ENCODE peak calls at places on chromosomes 12 and 14, in nine cellular contexts. One of them, this sample, is unnamed.

GRCh38 chr14:24789277-24789832 is 155.4 kb upstream of the GZMB start:
- DNase-seq in Peyer's patch: no peak
- DNase-seq in breast epithelium: no peak
- DNase-seq in GM12878: no peak
- DNase-seq in transverse colon: no peak
- DNase-seq in IMR-90: no peak
- DNase-seq in ovary: no peak
- DNase-seq in prostate gland: no peak
- DNase-seq in A549: no peak
- DNase-seq in this sample: no peak

GRCh38 chr12:66388512-66388911 is 86.2 kb downstream of the HELB start:
- DNase-seq in IMR-90: no peak
- DNase-seq in Peyer's patch: no peak
- DNase-seq in GM12878: no peak
- DNase-seq in ovary: no peak
- DNase-seq in prostate gland: no peak
- DNase-seq in breast epithelium: no peak
- DNase-seq in transverse colon: no peak
- DNase-seq in A549: no peak
- DNase-seq in this sample: no peak

GRCh38 chr14:30283822-30284446 is 275.0 kb upstream of the G2E3 start:
- DNase-seq in GM12878: no peak
- DNase-seq in transverse colon: no peak
- DNase-seq in breast epithelium: no peak
- DNase-seq in ovary: no peak
- DNase-seq in prostate gland: no peak
- DNase-seq in IMR-90: peak; percentile 53
- DNase-seq in A549: peak; percentile 17
- DNase-seq in Peyer's patch: no peak
- DNase-seq in this sample: no peak

GRCh38 chr12:26786491-26787124 is 46.4 kb downstream of the ITPR2 start:
- DNase-seq in A549: no peak
- DNase-seq in GM12878: no peak
- DNase-seq in breast epithelium: no peak
- DNase-seq in prostate gland: no peak
- DNase-seq in ovary: no peak
- DNase-seq in Peyer's patch: no peak
- DNase-seq in IMR-90: peak; percentile 11
- DNase-seq in transverse colon: no peak
- DNase-seq in this sample: no peak

GRCh38 chr14:100780646-100781355 is 45.1 kb upstream of the MEG3 start:
- DNase-seq in breast epithelium: no peak
- DNase-seq in ovary: peak; percentile 9
- DNase-seq in transverse colon: peak; percentile 2
- DNase-seq in A549: no peak
- DNase-seq in Peyer's patch: no peak
- DNase-seq in IMR-90: no peak
- DNase-seq in prostate gland: no peak
- DNase-seq in GM12878: no peak
- DNase-seq in this sample: no peak

GRCh38 chr12:122862872-122863701 is 27.8 kb downstream of the HIP1R start:
- DNase-seq in transverse colon: peak; percentile 90
- DNase-seq in prostate gland: peak; percentile 90
- DNase-seq in breast epithelium: peak; percentile 94
- DNase-seq in IMR-90: no peak
- DNase-seq in ovary: no peak
- DNase-seq in Peyer's patch: peak; percentile 89
- DNase-seq in A549: no peak
- DNase-seq in GM12878: no peak
- DNase-seq in this sample: no peak

GRCh38 chr12:113359939-113360748 is 1.8 kb downstream of the PLBD2 start:
- DNase-seq in A549: no peak
- DNase-seq in prostate gland: no peak
- DNase-seq in IMR-90: no peak
- DNase-seq in breast epithelium: no peak
- DNase-seq in ovary: peak; percentile 34
- DNase-seq in transverse colon: no peak
- DNase-seq in GM12878: no peak
- DNase-seq in Peyer's patch: no peak
- DNase-seq in this sample: no peak

GRCh38 chr14:61695695-61696527 is 598 bp downstream of the HIF1A start:
- DNase-seq in ovary: peak; percentile 50
- DNase-seq in prostate gland: peak; percentile 42
- DNase-seq in breast epithelium: peak; percentile 27
- DNase-seq in transverse colon: peak; percentile 58
- DNase-seq in Peyer's patch: peak; percentile 75
- DNase-seq in A549: peak; percentile 45
- DNase-seq in GM12878: no peak
- DNase-seq in IMR-90: peak; percentile 47
- DNase-seq in this sample: peak; percentile 23

GRCh38 chr12:102955926-102956737 is 1.3 kb upstream of the ASCL1 start:
- DNase-seq in GM12878: no peak
- DNase-seq in IMR-90: no peak
- DNase-seq in transverse colon: no peak
- DNase-seq in A549: no peak
- DNase-seq in breast epithelium: no peak
- DNase-seq in ovary: no peak
- DNase-seq in prostate gland: no peak
- DNase-seq in Peyer's patch: no peak
- DNase-seq in this sample: no peak

GRCh38 chr14:74548881-74549280 is 55.3 kb downstream of the ISCA2 start:
- DNase-seq in ovary: no peak
- DNase-seq in prostate gland: no peak
- DNase-seq in breast epithelium: no peak
- DNase-seq in transverse colon: no peak
- DNase-seq in GM12878: no peak
- DNase-seq in IMR-90: peak; percentile 38
- DNase-seq in A549: no peak
- DNase-seq in Peyer's patch: no peak
- DNase-seq in this sample: peak; percentile 94

GRCh38 chr12:114305446-114305845 is 100.5 kb downstream of the TBX5 start:
- DNase-seq in prostate gland: no peak
- DNase-seq in IMR-90: no peak
- DNase-seq in breast epithelium: no peak
- DNase-seq in GM12878: no peak
- DNase-seq in ovary: no peak
- DNase-seq in transverse colon: no peak
- DNase-seq in Peyer's patch: no peak
- DNase-seq in A549: no peak
- DNase-seq in this sample: no peak

GRCh38 chr14:65098586-65098985 is 3.7 kb downstream of the MAX start:
- DNase-seq in breast epithelium: no peak
- DNase-seq in GM12878: peak; percentile 37
- DNase-seq in IMR-90: peak; percentile 46
- DNase-seq in ovary: no peak
- DNase-seq in Peyer's patch: no peak
- DNase-seq in A549: no peak
- DNase-seq in prostate gland: no peak
- DNase-seq in transverse colon: no peak
- DNase-seq in this sample: no peak

GRCh38 chr14:90375934-90376333 is 20.9 kb upstream of the CALM1 start:
- DNase-seq in GM12878: no peak
- DNase-seq in A549: no peak
- DNase-seq in prostate gland: no peak
- DNase-seq in IMR-90: no peak
- DNase-seq in Peyer's patch: no peak
- DNase-seq in breast epithelium: no peak
- DNase-seq in transverse colon: no peak
- DNase-seq in ovary: no peak
- DNase-seq in this sample: no peak

GRCh38 chr14:70514168-70515069 is 20.4 kb downstream of the ADAM20 start:
- DNase-seq in GM12878: no peak
- DNase-seq in breast epithelium: no peak
- DNase-seq in Peyer's patch: no peak
- DNase-seq in ovary: no peak
- DNase-seq in IMR-90: no peak
- DNase-seq in transverse colon: no peak
- DNase-seq in prostate gland: no peak
- DNase-seq in A549: no peak
- DNase-seq in this sample: no peak

GRCh38 chr14:22739423-22739822 is 27.1 kb upstream of the OXA1L start:
- DNase-seq in A549: no peak
- DNase-seq in prostate gland: no peak
- DNase-seq in breast epithelium: no peak
- DNase-seq in ovary: no peak
- DNase-seq in GM12878: no peak
- DNase-seq in Peyer's patch: no peak
- DNase-seq in transverse colon: no peak
- DNase-seq in IMR-90: no peak
- DNase-seq in this sample: no peak

GRCh38 chr12:4031703-4032291 is 158.6 kb upstream of the PARP11 start:
- DNase-seq in ovary: peak; percentile 17
- DNase-seq in transverse colon: peak; percentile 29
- DNase-seq in IMR-90: peak; percentile 20
- DNase-seq in GM12878: no peak
- DNase-seq in Peyer's patch: no peak
- DNase-seq in breast epithelium: peak; percentile 22
- DNase-seq in A549: peak; percentile 15
- DNase-seq in prostate gland: peak; percentile 8
- DNase-seq in this sample: peak; percentile 18
- H3K27ac ChIP-seq in ovary: no peak overlapping the region
- H3K27ac ChIP-seq in transverse colon: peak overlapping the region; percentile 88
- H3K27ac ChIP-seq in IMR-90: peak overlapping the region; percentile 50
- H3K27ac ChIP-seq in GM12878: no peak overlapping the region
- H3K27ac ChIP-seq in Peyer's patch: peak overlapping the region; percentile 27
- H3K27ac ChIP-seq in breast epithelium: peak overlapping the region; percentile 84
- H3K27ac ChIP-seq in A549: peak overlapping the region; percentile 93
- H3K27ac ChIP-seq in prostate gland: peak overlapping the region; percentile 57
- H3K27ac ChIP-seq in this sample: no peak overlapping the region

GRCh38 chr12:132130690-132131089 is 13.4 kb downstream of the DDX51 start:
- DNase-seq in Peyer's patch: no peak
- DNase-seq in A549: no peak
- DNase-seq in breast epithelium: no peak
- DNase-seq in GM12878: no peak
- DNase-seq in ovary: no peak
- DNase-seq in prostate gland: no peak
- DNase-seq in transverse colon: no peak
- DNase-seq in IMR-90: no peak
- DNase-seq in this sample: no peak

GRCh38 chr12:132131952-132132351 is 12.2 kb downstream of the DDX51 start:
- DNase-seq in Peyer's patch: no peak
- DNase-seq in breast epithelium: no peak
- DNase-seq in GM12878: no peak
- DNase-seq in IMR-90: no peak
- DNase-seq in ovary: no peak
- DNase-seq in transverse colon: no peak
- DNase-seq in A549: no peak
- DNase-seq in prostate gland: no peak
- DNase-seq in this sample: no peak

GRCh38 chr12:132133952-132134652 is 10.0 kb downstream of the DDX51 start:
- DNase-seq in ovary: no peak
- DNase-seq in transverse colon: no peak
- DNase-seq in GM12878: no peak
- DNase-seq in prostate gland: no peak
- DNase-seq in breast epithelium: no peak
- DNase-seq in A549: no peak
- DNase-seq in Peyer's patch: no peak
- DNase-seq in IMR-90: no peak
- DNase-seq in this sample: no peak

GRCh38 chr12:132131229-132131628 is 12.9 kb downstream of the DDX51 start:
- DNase-seq in breast epithelium: no peak
- DNase-seq in A549: no peak
- DNase-seq in transverse colon: no peak
- DNase-seq in IMR-90: no peak
- DNase-seq in GM12878: no peak
- DNase-seq in ovary: no peak
- DNase-seq in prostate gland: no peak
- DNase-seq in Peyer's patch: no peak
- DNase-seq in this sample: no peak

GRCh38 chr12:132132609-132133430 is 11.3 kb downstream of the DDX51 start:
- DNase-seq in GM12878: no peak
- DNase-seq in IMR-90: no peak
- DNase-seq in A549: no peak
- DNase-seq in ovary: no peak
- DNase-seq in breast epithelium: no peak
- DNase-seq in prostate gland: no peak
- DNase-seq in Peyer's patch: no peak
- DNase-seq in transverse colon: no peak
- DNase-seq in this sample: no peak
- TF ChIP-seq POLR2A in GM12878: no peak
- TF ChIP-seq POLR2A in IMR-90: no peak
- TF ChIP-seq POLR2A in A549: no peak
- TF ChIP-seq POLR2A in ovary: no peak
- TF ChIP-seq POLR2A in breast epithelium: no peak
- TF ChIP-seq POLR2A in prostate gland: no peak
- TF ChIP-seq POLR2A in Peyer's patch: no peak
- TF ChIP-seq POLR2A in transverse colon: no peak
- TF ChIP-seq POLR2A in this sample: no peak

DNA sequence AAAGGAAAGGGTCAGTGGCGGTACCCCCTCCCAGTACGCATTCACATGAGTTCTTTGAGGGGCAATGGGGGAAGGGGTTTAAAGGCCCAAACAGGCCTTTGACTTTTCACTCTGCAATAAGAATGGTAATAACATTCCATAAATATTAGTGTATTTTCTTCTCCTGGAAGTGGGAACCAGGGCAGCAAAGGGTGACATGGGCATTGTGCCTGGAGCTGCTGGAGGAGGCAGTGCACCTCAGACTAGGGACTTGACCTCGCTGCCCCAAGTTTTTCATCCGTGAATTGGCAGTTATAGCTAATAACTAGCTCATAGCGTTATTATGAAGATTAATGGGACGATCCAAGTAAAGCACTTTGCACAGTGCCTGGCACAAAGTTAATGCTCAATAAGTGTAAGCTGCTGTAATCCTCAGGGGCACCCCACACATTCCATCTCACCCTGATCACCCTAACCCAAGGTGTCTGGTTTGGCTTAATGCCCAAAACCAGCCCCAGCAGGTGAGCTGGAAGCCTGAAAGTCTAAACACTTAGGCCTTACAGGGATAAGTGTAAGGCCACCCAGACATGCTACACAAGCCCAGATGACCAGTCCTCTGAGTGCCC is 2.8 kb upstream of the KCNH3 start:
- DNase-seq in GM12878: no peak
- DNase-seq in breast epithelium: peak; percentile 13
- DNase-seq in transverse colon: no peak
- DNase-seq in Peyer's patch: no peak
- DNase-seq in ovary: no peak
- DNase-seq in prostate gland: no peak
- DNase-seq in A549: no peak
- DNase-seq in IMR-90: no peak
- DNase-seq in this sample: no peak
- H3K27ac ChIP-seq in GM12878: no peak overlapping the region
- H3K27ac ChIP-seq in breast epithelium: no peak overlapping the region
- H3K27ac ChIP-seq in transverse colon: no peak overlapping the region
- H3K27ac ChIP-seq in Peyer's patch: no peak overlapping the region
- H3K27ac ChIP-seq in ovary: no peak overlapping the region
- H3K27ac ChIP-seq in prostate gland: no peak overlapping the region
- H3K27ac ChIP-seq in A549: no peak overlapping the region
- H3K27ac ChIP-seq in IMR-90: no peak overlapping the region
- H3K27ac ChIP-seq in this sample: no peak overlapping the region

GRCh38 chr12:72318341-72318740 is 46.2 kb downstream of the TRHDE start:
- DNase-seq in ovary: no peak
- DNase-seq in A549: no peak
- DNase-seq in Peyer's patch: no peak
- DNase-seq in prostate gland: no peak
- DNase-seq in breast epithelium: no peak
- DNase-seq in GM12878: no peak
- DNase-seq in IMR-90: no peak
- DNase-seq in transverse colon: no peak
- DNase-seq in this sample: no peak
- TF ChIP-seq POLR2A in ovary: no peak
- TF ChIP-seq POLR2A in A549: no peak
- TF ChIP-seq POLR2A in Peyer's patch: no peak
- TF ChIP-seq POLR2A in prostate gland: no peak
- TF ChIP-seq POLR2A in breast epithelium: no peak
- TF ChIP-seq POLR2A in GM12878: no peak
- TF ChIP-seq POLR2A in IMR-90: no peak
- TF ChIP-seq POLR2A in transverse colon: no peak
- TF ChIP-seq POLR2A in this sample: no peak